ENCODE peak calls at places on chromosomes 4 and X, in five cellular contexts. R, U, W, O and G are unnamed samples.

GRCh38 chr4:147583876-147584275 is 33.3 kb upstream of the TMEM184C start:
- DNase-seq in U (no peak), O (no peak), R (no peak), W (no peak), G (no peak)

GRCh38 chr4:133147365-133147821 is 1.7 kb upstream of the PCDH10 start:
- DNase-seq in U (peak; percentile 21), O (peak; percentile 26), W (no peak), R (no peak), G (peak; percentile 19)

GRCh38 chr4:118352843-118353373 is at the start of gene PRSS12:
- DNase-seq in W (peak; percentile 74), R (peak; percentile 66), U (peak; percentile 75), O (peak; percentile 87), G (peak; percentile 95)

GRCh38 chr4:80931645-80932215 is 98.8 kb upstream of the BMP3 start:
- DNase-seq in R (peak; percentile 16), O (peak; percentile 42), W (no peak), U (no peak), G (peak; percentile 52)

GRCh38 chr4:125456075-125456474 is 141.3 kb downstream of the FAT4 start:
- DNase-seq in W (no peak), O (no peak), R (no peak), U (no peak), G (no peak)

GRCh38 chrX:144896323-144896722 is 351.0 kb upstream of the SPANXN1 start:
- DNase-seq in U (no peak), R (no peak), O (peak; percentile 3), W (no peak), G (no peak)

GRCh38 chr4:8035371-8035780 is 95.7 kb upstream of the AFAP1 start:
- DNase-seq in W (no peak), O (no peak), U (no peak), R (peak; percentile 33), G (no peak)

GRCh38 chr4:173014113-173014558 is 154.5 kb upstream of the GALNT7 start:
- DNase-seq in W (no peak), U (no peak), O (peak; percentile 83), R (no peak), G (peak; percentile 69)

GRCh38 chr4:66655505-66655904 is 889.8 kb downstream of the CENPC start:
- DNase-seq in U (no peak), O (no peak), W (no peak), R (no peak), G (no peak)

GRCh38 chrX:12447448-12448154 is 309.3 kb downstream of the FRMPD4 start:
- DNase-seq in R (peak; percentile 87), O (no peak), W (no peak), U (no peak), G (peak; percentile 88)

GRCh38 chrX:154481911-154482601 is 3.0 kb upstream of the LAGE3 start:
- DNase-seq in W (no peak), R (no peak), U (no peak), O (no peak), G (no peak)
- H3K4me3 ChIP-seq in W (no peak overlapping the region), R (no peak overlapping the region), U (no peak overlapping the region), O (no peak overlapping the region), G (no peak overlapping the region)

GRCh38 chr4:73852771-73853170 is 325 bp upstream of the PF4V1 start:
- DNase-seq in R (no peak), U (no peak), O (no peak), W (no peak), G (no peak)

GRCh38 chr4:73851293-73851692 is 1.8 kb upstream of the PF4V1 start:
- DNase-seq in W (no peak), U (no peak), R (no peak), O (no peak), G (no peak)

GRCh38 chr4:73853718-73854473 is 800 bp downstream of the PF4V1 start:
- DNase-seq in O (no peak), U (no peak), W (no peak), R (no peak), G (no peak)

GRCh38 chr4:73855406-73855805 is 2.3 kb downstream of the PF4V1 start:
- DNase-seq in W (no peak), U (no peak), O (no peak), R (no peak), G (no peak)

GRCh38 chr4:73853246-73853704 is at the start of gene PF4V1:
- DNase-seq in R (no peak), W (peak; percentile 6), U (no peak), O (peak; percentile 51), G (no peak)
- TF ChIP-seq CTCF in R (peak; percentile 42), W (no peak), U (no peak), O (no peak), G (peak; percentile 21)

GRCh38 chr4:53196195-53196641 is 169.6 kb downstream of the SCFD2 start:
- DNase-seq in W (no peak), R (peak; percentile 43), O (no peak), U (no peak), G (no peak)
- H3K4me3 ChIP-seq in W (no peak overlapping the region), R (peak overlapping the region; percentile 47), O (no peak overlapping the region), U (no peak overlapping the region), G (peak overlapping the region; percentile 42)

GRCh38 chrX:130393451-130394074 is 8.1 kb upstream of the GPR119 start:
- DNase-seq in O (peak; percentile 65), R (peak; percentile 62), W (no peak), U (no peak), G (peak; percentile 32)
- TF ChIP-seq CTCF in O (peak; percentile 68), R (peak; percentile 82), W (peak; percentile 68), U (peak; percentile 39), G (peak; percentile 76)

GRCh38 chrX:73852022-73852421 is 289.0 kb downstream of the CHIC1 start:
- DNase-seq in O (no peak), W (no peak), R (no peak), U (no peak), G (no peak)
- H3K4me3 ChIP-seq in O (no peak overlapping the region), W (peak overlapping the region; percentile 67), R (no peak overlapping the region), U (peak overlapping the region; percentile 78), G (no peak overlapping the region)

DNA sequence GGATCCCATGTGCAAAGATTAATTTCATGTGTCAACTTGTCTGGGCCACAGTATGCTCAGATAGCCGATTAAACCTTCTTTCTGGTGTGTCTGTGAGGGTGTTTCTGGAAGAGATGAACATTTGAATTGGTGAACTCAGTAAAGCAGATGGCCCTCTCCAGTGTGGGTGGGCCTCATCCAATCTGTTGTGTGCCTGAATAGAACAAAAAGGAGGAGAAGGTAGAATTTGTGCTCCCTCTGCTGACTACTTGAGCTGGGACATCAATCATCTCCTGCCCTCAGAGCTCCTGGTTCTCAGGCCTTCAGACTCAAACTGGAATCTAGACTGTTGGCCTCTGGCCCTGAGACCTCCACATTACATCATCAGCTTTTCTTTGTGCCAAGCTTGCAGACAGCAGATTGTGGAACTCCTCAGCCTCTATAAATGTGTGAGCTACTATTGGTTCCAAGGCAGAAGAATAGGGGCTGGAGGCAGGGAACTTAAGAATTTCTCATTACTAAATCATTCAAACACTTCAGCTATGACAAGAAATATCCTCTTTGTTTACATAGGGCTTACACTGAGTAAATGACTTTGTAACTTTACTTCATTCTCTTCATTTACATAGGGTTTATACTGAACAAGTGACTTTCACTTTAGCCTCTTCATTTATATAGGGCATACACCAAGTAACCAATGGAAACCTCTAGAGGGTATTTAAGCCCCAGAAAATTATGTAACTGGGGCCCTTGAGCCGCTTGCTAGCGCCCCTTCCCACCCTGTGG is 87.0 kb upstream of the NWD2 start:
- DNase-seq in W (no peak), R (no peak), U (no peak), O (no peak), G (no peak)
- TF ChIP-seq CTCF in W (no peak), R (no peak), U (no peak), O (peak; percentile 21), G (no peak)